ENCODE peak calls at places on chromosomes 16 and 17, in ten cellular contexts. One of them, this sample, is unnamed.

GRCh38 chr17:42980766-42981397 is 517 bp downstream of the RUNDC1 start:
- DNase-seq in body of pancreas: peak; percentile 54
- DNase-seq in HCT116: peak; percentile 31
- DNase-seq in uterus: peak; percentile 36
- DNase-seq in testis: peak; percentile 72
- DNase-seq in prostate gland: peak; percentile 50
- DNase-seq in esophagus squamous epithelium: no peak
- DNase-seq in transverse colon: peak; percentile 71
- DNase-seq in breast epithelium: no peak
- DNase-seq in right lobe of liver: peak; percentile 51
- DNase-seq in this sample: no peak

GRCh38 chr17:48671697-48672171 is 45.6 kb upstream of the HOXB9 start:
- DNase-seq in transverse colon: peak; percentile 87
- DNase-seq in prostate gland: peak; percentile 81
- DNase-seq in uterus: peak; percentile 83
- DNase-seq in esophagus squamous epithelium: no peak
- DNase-seq in breast epithelium: peak; percentile 65
- DNase-seq in testis: peak; percentile 92
- DNase-seq in HCT116: peak; percentile 59
- DNase-seq in body of pancreas: peak; percentile 86
- DNase-seq in right lobe of liver: peak; percentile 77
- DNase-seq in this sample: peak; percentile 86

GRCh38 chr16:88779406-88780099 is 5.5 kb downstream of the PIEZO1 start:
- DNase-seq in uterus: peak; percentile 59
- DNase-seq in HCT116: no peak
- DNase-seq in testis: no peak
- DNase-seq in body of pancreas: no peak
- DNase-seq in prostate gland: no peak
- DNase-seq in esophagus squamous epithelium: no peak
- DNase-seq in breast epithelium: no peak
- DNase-seq in transverse colon: no peak
- DNase-seq in right lobe of liver: no peak
- DNase-seq in this sample: no peak

GRCh38 chr17:2849327-2849670 is 53.1 kb downstream of the RAP1GAP2 start:
- DNase-seq in prostate gland: no peak
- DNase-seq in right lobe of liver: no peak
- DNase-seq in transverse colon: no peak
- DNase-seq in uterus: no peak
- DNase-seq in testis: no peak
- DNase-seq in HCT116: no peak
- DNase-seq in breast epithelium: no peak
- DNase-seq in body of pancreas: no peak
- DNase-seq in esophagus squamous epithelium: no peak
- DNase-seq in this sample: no peak

GRCh38 chr16:62829615-62830014 is 793.4 kb upstream of the CDH8 start:
- DNase-seq in breast epithelium: no peak
- DNase-seq in uterus: no peak
- DNase-seq in right lobe of liver: no peak
- DNase-seq in HCT116: no peak
- DNase-seq in testis: no peak
- DNase-seq in esophagus squamous epithelium: no peak
- DNase-seq in transverse colon: no peak
- DNase-seq in body of pancreas: no peak
- DNase-seq in prostate gland: no peak
- DNase-seq in this sample: no peak

GRCh38 chr16:59971264-59971663 is 1237.1 kb upstream of the GOT2 start:
- DNase-seq in breast epithelium: no peak
- DNase-seq in uterus: no peak
- DNase-seq in HCT116: no peak
- DNase-seq in body of pancreas: no peak
- DNase-seq in right lobe of liver: no peak
- DNase-seq in testis: no peak
- DNase-seq in prostate gland: no peak
- DNase-seq in esophagus squamous epithelium: no peak
- DNase-seq in transverse colon: no peak
- DNase-seq in this sample: no peak

GRCh38 chr17:2410951-2411350 is 10.1 kb upstream of the MNT start:
- DNase-seq in uterus: no peak
- DNase-seq in body of pancreas: no peak
- DNase-seq in transverse colon: no peak
- DNase-seq in right lobe of liver: no peak
- DNase-seq in testis: no peak
- DNase-seq in prostate gland: no peak
- DNase-seq in breast epithelium: no peak
- DNase-seq in HCT116: no peak
- DNase-seq in esophagus squamous epithelium: no peak
- DNase-seq in this sample: no peak

GRCh38 chr17:66562119-66562518 is 259.7 kb downstream of the PRKCA start:
- DNase-seq in uterus: no peak
- DNase-seq in HCT116: no peak
- DNase-seq in esophagus squamous epithelium: no peak
- DNase-seq in testis: no peak
- DNase-seq in body of pancreas: no peak
- DNase-seq in transverse colon: no peak
- DNase-seq in breast epithelium: no peak
- DNase-seq in right lobe of liver: no peak
- DNase-seq in prostate gland: no peak
- DNase-seq in this sample: no peak

GRCh38 chr17:76239538-76240274 is 587 bp downstream of the RNF157 start:
- DNase-seq in breast epithelium: peak; percentile 16
- DNase-seq in esophagus squamous epithelium: no peak
- DNase-seq in prostate gland: no peak
- DNase-seq in body of pancreas: no peak
- DNase-seq in right lobe of liver: no peak
- DNase-seq in transverse colon: no peak
- DNase-seq in HCT116: no peak
- DNase-seq in testis: no peak
- DNase-seq in uterus: no peak
- DNase-seq in this sample: no peak

GRCh38 chr16:25063865-25064264 is 47.7 kb upstream of the LCMT1 start:
- DNase-seq in esophagus squamous epithelium: no peak
- DNase-seq in right lobe of liver: no peak
- DNase-seq in body of pancreas: no peak
- DNase-seq in HCT116: no peak
- DNase-seq in transverse colon: no peak
- DNase-seq in prostate gland: no peak
- DNase-seq in breast epithelium: no peak
- DNase-seq in testis: peak; percentile 89
- DNase-seq in uterus: no peak
- DNase-seq in this sample: no peak

GRCh38 chr17:27315322-27315721 is 21.4 kb downstream of the WSB1 start:
- DNase-seq in testis: peak; percentile 81
- DNase-seq in transverse colon: peak; percentile 80
- DNase-seq in HCT116: no peak
- DNase-seq in uterus: peak; percentile 84
- DNase-seq in prostate gland: peak; percentile 77
- DNase-seq in breast epithelium: peak; percentile 68
- DNase-seq in right lobe of liver: no peak
- DNase-seq in esophagus squamous epithelium: no peak
- DNase-seq in body of pancreas: peak; percentile 64
- DNase-seq in this sample: peak; percentile 75

GRCh38 chr16:29820730-29821662 is 734 bp downstream of the MVP start:
- DNase-seq in breast epithelium: no peak
- DNase-seq in uterus: peak; percentile 69
- DNase-seq in HCT116: no peak
- DNase-seq in esophagus squamous epithelium: no peak
- DNase-seq in transverse colon: peak; percentile 91
- DNase-seq in testis: peak; percentile 87
- DNase-seq in right lobe of liver: peak; percentile 82
- DNase-seq in body of pancreas: peak; percentile 80
- DNase-seq in prostate gland: peak; percentile 61
- DNase-seq in this sample: no peak

GRCh38 chr16:29819506-29819905 is 756 bp upstream of the MVP start:
- DNase-seq in transverse colon: peak; percentile 61
- DNase-seq in breast epithelium: no peak
- DNase-seq in esophagus squamous epithelium: no peak
- DNase-seq in right lobe of liver: no peak
- DNase-seq in HCT116: no peak
- DNase-seq in testis: peak; percentile 58
- DNase-seq in uterus: no peak
- DNase-seq in body of pancreas: peak; percentile 42
- DNase-seq in prostate gland: no peak
- DNase-seq in this sample: no peak

GRCh38 chr16:29818082-29818481 is 2.1 kb downstream of the PAGR1 start:
- DNase-seq in body of pancreas: no peak
- DNase-seq in esophagus squamous epithelium: no peak
- DNase-seq in HCT116: no peak
- DNase-seq in breast epithelium: no peak
- DNase-seq in uterus: no peak
- DNase-seq in right lobe of liver: no peak
- DNase-seq in testis: no peak
- DNase-seq in transverse colon: no peak
- DNase-seq in prostate gland: no peak
- DNase-seq in this sample: no peak

GRCh38 chr16:29821663-29822115 is 1.4 kb downstream of the MVP start:
- DNase-seq in body of pancreas: peak; percentile 45
- DNase-seq in prostate gland: no peak
- DNase-seq in uterus: peak; percentile 61
- DNase-seq in esophagus squamous epithelium: no peak
- DNase-seq in transverse colon: peak; percentile 73
- DNase-seq in HCT116: peak; percentile 70
- DNase-seq in breast epithelium: no peak
- DNase-seq in testis: no peak
- DNase-seq in right lobe of liver: no peak
- DNase-seq in this sample: no peak

GRCh38 chr16:29820271-29820701 is at the start of gene MVP:
- DNase-seq in uterus: peak; percentile 73
- DNase-seq in HCT116: no peak
- DNase-seq in body of pancreas: peak; percentile 83
- DNase-seq in esophagus squamous epithelium: no peak
- DNase-seq in right lobe of liver: peak; percentile 77
- DNase-seq in testis: peak; percentile 85
- DNase-seq in breast epithelium: no peak
- DNase-seq in transverse colon: peak; percentile 87
- DNase-seq in prostate gland: peak; percentile 63
- DNase-seq in this sample: peak; percentile 55
- TF ChIP-seq POLR2A in uterus: peak; percentile 25
- TF ChIP-seq POLR2A in HCT116: peak; percentile 14
- TF ChIP-seq POLR2A in body of pancreas: peak; percentile 60
- TF ChIP-seq POLR2A in esophagus squamous epithelium: no peak
- TF ChIP-seq POLR2A in right lobe of liver: peak; percentile 36
- TF ChIP-seq POLR2A in testis: no peak
- TF ChIP-seq POLR2A in breast epithelium: peak; percentile 15
- TF ChIP-seq POLR2A in transverse colon: peak; percentile 86
- TF ChIP-seq POLR2A in prostate gland: peak; percentile 74
- TF ChIP-seq POLR2A in this sample: no peak

GRCh38 chr16:69201787-69202186 is 14.8 kb downstream of the SNTB2 start:
- DNase-seq in breast epithelium: no peak
- DNase-seq in body of pancreas: no peak
- DNase-seq in HCT116: no peak
- DNase-seq in esophagus squamous epithelium: no peak
- DNase-seq in transverse colon: no peak
- DNase-seq in prostate gland: no peak
- DNase-seq in testis: no peak
- DNase-seq in uterus: no peak
- DNase-seq in right lobe of liver: no peak
- DNase-seq in this sample: no peak
- H3K4me1 ChIP-seq in breast epithelium: no peaks in the 10 kb centered on the region
- H3K4me1 ChIP-seq in body of pancreas: peaks cover 4% of the 10 kb centered on the region
- H3K4me1 ChIP-seq in HCT116: peaks cover 8% of the 10 kb centered on the region
- H3K4me1 ChIP-seq in esophagus squamous epithelium: peaks cover 12% of the 10 kb centered on the region
- H3K4me1 ChIP-seq in transverse colon: peaks cover 4% of the 10 kb centered on the region
- H3K4me1 ChIP-seq in prostate gland: no peaks in the 10 kb centered on the region
- H3K4me1 ChIP-seq in testis: peaks cover 24% of the 10 kb centered on the region
- H3K4me1 ChIP-seq in uterus: no peaks in the 10 kb centered on the region
- H3K4me1 ChIP-seq in right lobe of liver: no peaks in the 10 kb centered on the region
- H3K4me1 ChIP-seq in this sample: no peaks in the 10 kb centered on the region

GRCh38 chr17:6599364-6599763 is 41.1 kb downstream of the KIAA0753 start:
- DNase-seq in transverse colon: no peak
- DNase-seq in prostate gland: no peak
- DNase-seq in body of pancreas: no peak
- DNase-seq in testis: no peak
- DNase-seq in esophagus squamous epithelium: no peak
- DNase-seq in right lobe of liver: no peak
- DNase-seq in uterus: no peak
- DNase-seq in breast epithelium: no peak
- DNase-seq in HCT116: no peak
- DNase-seq in this sample: no peak

GRCh38 chr17:6596941-6597340 is 40.6 kb upstream of the PITPNM3 start:
- DNase-seq in esophagus squamous epithelium: no peak
- DNase-seq in HCT116: no peak
- DNase-seq in transverse colon: no peak
- DNase-seq in body of pancreas: no peak
- DNase-seq in right lobe of liver: no peak
- DNase-seq in uterus: no peak
- DNase-seq in testis: no peak
- DNase-seq in prostate gland: no peak
- DNase-seq in breast epithelium: no peak
- DNase-seq in this sample: no peak

GRCh38 chr17:6597727-6598126 is 41.4 kb upstream of the PITPNM3 start:
- DNase-seq in uterus: no peak
- DNase-seq in right lobe of liver: no peak
- DNase-seq in body of pancreas: no peak
- DNase-seq in transverse colon: no peak
- DNase-seq in testis: no peak
- DNase-seq in esophagus squamous epithelium: no peak
- DNase-seq in breast epithelium: no peak
- DNase-seq in HCT116: no peak
- DNase-seq in prostate gland: no peak
- DNase-seq in this sample: no peak

GRCh38 chr17:6596076-6596475 is 39.7 kb upstream of the PITPNM3 start:
- DNase-seq in transverse colon: no peak
- DNase-seq in esophagus squamous epithelium: no peak
- DNase-seq in right lobe of liver: no peak
- DNase-seq in prostate gland: no peak
- DNase-seq in uterus: no peak
- DNase-seq in body of pancreas: no peak
- DNase-seq in HCT116: no peak
- DNase-seq in testis: no peak
- DNase-seq in breast epithelium: no peak
- DNase-seq in this sample: no peak

DNA sequence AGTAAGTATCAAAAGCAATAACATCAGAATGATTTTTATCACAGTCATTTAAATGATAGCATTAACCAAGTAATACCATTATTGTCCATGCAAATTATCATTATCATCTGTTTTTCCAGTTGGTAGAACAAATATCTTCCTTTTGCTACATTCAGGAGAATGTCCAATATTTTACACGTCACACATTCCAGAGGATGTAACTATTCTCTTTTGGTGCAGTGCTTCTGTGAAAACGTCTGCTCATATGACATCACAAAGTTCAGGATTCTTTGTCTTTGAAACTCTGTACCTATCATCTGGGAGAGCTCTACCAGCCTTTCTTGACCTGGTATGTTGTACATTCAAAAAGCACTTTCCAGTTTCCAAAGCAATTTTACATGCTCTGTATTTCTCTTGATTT is 40.2 kb upstream of the PITPNM3 start:
- DNase-seq in transverse colon: no peak
- DNase-seq in testis: no peak
- DNase-seq in breast epithelium: no peak
- DNase-seq in esophagus squamous epithelium: no peak
- DNase-seq in prostate gland: no peak
- DNase-seq in HCT116: no peak
- DNase-seq in right lobe of liver: no peak
- DNase-seq in body of pancreas: no peak
- DNase-seq in uterus: no peak
- DNase-seq in this sample: no peak
- H3K36me3 ChIP-seq in transverse colon: no peaks in the 10 kb centered on the region
- H3K36me3 ChIP-seq in testis: no peaks in the 10 kb centered on the region
- H3K36me3 ChIP-seq in breast epithelium: no peaks in the 10 kb centered on the region
- H3K36me3 ChIP-seq in esophagus squamous epithelium: no peaks in the 10 kb centered on the region
- H3K36me3 ChIP-seq in prostate gland: no peaks in the 10 kb centered on the region
- H3K36me3 ChIP-seq in HCT116: peaks cover 49% of the 10 kb centered on the region
- H3K36me3 ChIP-seq in right lobe of liver: no peaks in the 10 kb centered on the region
- H3K36me3 ChIP-seq in body of pancreas: peaks cover 3% of the 10 kb centered on the region
- H3K36me3 ChIP-seq in uterus: no peaks in the 10 kb centered on the region
- H3K36me3 ChIP-seq in this sample: no peaks in the 10 kb centered on the region

GRCh38 chr16:38941-39892 is 14.2 kb downstream of the POLR3K start:
- DNase-seq in prostate gland: no peak
- DNase-seq in uterus: no peak
- DNase-seq in testis: no peak
- DNase-seq in esophagus squamous epithelium: no peak
- DNase-seq in transverse colon: peak; percentile 77
- DNase-seq in right lobe of liver: no peak
- DNase-seq in body of pancreas: peak; percentile 21
- DNase-seq in HCT116: no peak
- DNase-seq in breast epithelium: peak; percentile 61
- DNase-seq in this sample: no peak
- TF ChIP-seq POLR2A in prostate gland: no peak
- TF ChIP-seq POLR2A in uterus: no peak
- TF ChIP-seq POLR2A in testis: no peak
- TF ChIP-seq POLR2A in esophagus squamous epithelium: no peak
- TF ChIP-seq POLR2A in transverse colon: peak; percentile 8
- TF ChIP-seq POLR2A in right lobe of liver: no peak
- TF ChIP-seq POLR2A in body of pancreas: no peak
- TF ChIP-seq POLR2A in HCT116: no peak
- TF ChIP-seq POLR2A in breast epithelium: no peak
- TF ChIP-seq POLR2A in this sample: no peak

This sample was measured in tibial nerve.